ENCODE peak calls at places on chromosomes 5 and 9, in four cellular contexts. K is stomach, C is K562, S is SK-N-SH. P is an unnamed sample.

GRCh38 chr9:98158071-98158791 is 34.2 kb downstream of the CORO2A start:
- DNase-seq in S (no peak), K (peak), C (no peak), P (no peak)

GRCh38 chr5:42948961-42949347 is 91.2 kb downstream of the ANXA2R start:
- DNase-seq in S (no peak), K (no peak), C (no peak), P (no peak)

GRCh38 chr5:113084402-113085083 is 107.9 kb downstream of the DCP2 start:
- DNase-seq in C (peak), K (no peak), S (peak), P (no peak)

GRCh38 chr5:104084896-104085295 is 522.3 kb upstream of the NUDT12 start:
- DNase-seq in K (no peak), S (no peak), C (no peak), P (no peak)

GRCh38 chr5:71946631-71947030 is 160.6 kb upstream of the MAP1B start:
- DNase-seq in K (no peak), S (no peak), C (no peak), P (no peak)

GRCh38 chr5:151924564-151925395 is at the start of gene GLRA1:
- DNase-seq in K (peak), C (peak), S (peak), P (no peak)

GRCh38 chr9:127225747-127226646 is 38.6 kb upstream of the GARNL3 start:
- DNase-seq in S (no peak), K (no peak), C (no peak), P (no peak)

GRCh38 chr9:22416692-22417060 is 29.9 kb upstream of the DMRTA1 start:
- DNase-seq in S (no peak), C (no peak), K (no peak), P (no peak)

GRCh38 chr5:83312672-83313071 is 158.9 kb upstream of the VCAN start:
- DNase-seq in S (no peak), K (no peak), C (no peak), P (no peak)

GRCh38 chr9:69546265-69546664 is 125.9 kb downstream of the APBA1 start:
- DNase-seq in K (no peak), S (peak), C (peak), P (no peak)

GRCh38 chr5:61020415-61020814 is 75.4 kb downstream of the NDUFAF2 start:
- DNase-seq in S (no peak), K (no peak), C (peak), P (no peak)

GRCh38 chr9:4262735-4263141 is 37.1 kb downstream of the GLIS3 start:
- DNase-seq in S (no peak), C (no peak), K (no peak), P (no peak)

GRCh38 chr9:83955985-83956287 is 24.1 kb downstream of the HNRNPK start:
- DNase-seq in C (peak), K (no peak), S (no peak), P (no peak)

GRCh38 chr5:59921816-59922215 is 28.3 kb upstream of the PDE4D start:
- DNase-seq in C (no peak), S (no peak), K (no peak), P (no peak)

GRCh38 chr5:84885479-84886258 is 501.0 kb upstream of the EDIL3 start:
- DNase-seq in K (no peak), C (no peak), S (no peak), P (no peak)

GRCh38 chr5:10642367-10642766 is 78.5 kb downstream of the ANKRD33B start:
- DNase-seq in C (no peak), S (no peak), K (no peak), P (no peak)

GRCh38 chr5:139683295-139684271 is 35.4 kb downstream of the CXXC5 start:
- DNase-seq in K (no peak), C (no peak), S (no peak), P (no peak)

GRCh38 chr5:77208507-77209163 is 1.8 kb upstream of the PDE8B start:
- DNase-seq in C (no peak), S (no peak), K (peak), P (no peak)

GRCh38 chr5:139747583-139748504 is 47.8 kb upstream of the PSD2 start:
- DNase-seq in C (peak), S (peak), K (peak), P (no peak)

GRCh38 chr9:83304686-83305085 is 233.5 kb downstream of the FRMD3 start:
- DNase-seq in K (peak), S (peak), C (no peak), P (peak)

GRCh38 chr9:101028346-101029299 is at the start of gene PLPPR1:
- DNase-seq in S (peak), K (peak), C (no peak), P (no peak)

GRCh38 chr9:21653091-21653490 is 149.3 kb upstream of the MTAP start:
- DNase-seq in S (no peak), C (no peak), K (no peak), P (no peak)

GRCh38 chr5:76626738-76627137 is 3.5 kb upstream of the F2RL2 start:
- DNase-seq in C (no peak), S (no peak), K (no peak), P (no peak)

GRCh38 chr9:14827805-14828204 is 82.4 kb downstream of the FREM1 start:
- DNase-seq in K (no peak), S (no peak), C (no peak), P (no peak)

GRCh38 chr5:146042628-146043279 is 62.6 kb downstream of the PLAC8L1 start:
- DNase-seq in K (no peak), C (peak), S (no peak), P (no peak)

GRCh38 chr9:130893250-130894101 is 3.1 kb downstream of the QRFP start:
- DNase-seq in K (peak), S (peak), C (peak), P (no peak)

GRCh38 chr9:112487799-112488345 is 1.2 kb downstream of the KIAA1958 start:
- DNase-seq in C (peak), K (no peak), S (peak), P (no peak)

GRCh38 chr5:89105171-89105695 is 222.2 kb upstream of the MEF2C start:
- DNase-seq in K (no peak), S (no peak), C (no peak), P (no peak)

GRCh38 chr5:26763151-26763550 is 275.2 kb downstream of the CDH9 start:
- DNase-seq in S (no peak), K (no peak), C (no peak), P (no peak)

GRCh38 chr5:173323121-173323798 is 5.0 kb downstream of the STC2 start:
- DNase-seq in K (no peak), S (no peak), C (no peak), P (peak)

GRCh38 chr5:298737-299125 is 22.8 kb upstream of the AHRR start:
- DNase-seq in S (no peak), K (no peak), C (no peak), P (no peak)

GRCh38 chr9:3733039-3733408 is 207.2 kb upstream of the RFX3 start:
- DNase-seq in C (no peak), S (peak), K (no peak), P (no peak)

GRCh38 chr9:127991017-127991756 is 10.4 kb upstream of the EEIG1 start:
- DNase-seq in C (no peak), S (no peak), K (peak), P (no peak)

GRCh38 chr5:143618146-143618545 is 193.8 kb upstream of the HMHB1 start:
- DNase-seq in S (no peak), C (no peak), K (no peak), P (no peak)

GRCh38 chr9:133073264-133074000 is 11.7 kb downstream of the CEL start:
- DNase-seq in K (no peak), S (no peak), C (no peak), P (no peak)

GRCh38 chr5:116947691-116948528 is 373.3 kb upstream of the SEMA6A start:
- DNase-seq in S (peak), K (peak), C (peak), P (no peak)

GRCh38 chr9:79574716-79575242 is 3.0 kb downstream of the TLE4 start:
- DNase-seq in C (no peak), S (no peak), K (no peak), P (no peak)
- H3K4me3 ChIP-seq in C (no peak), S (peak), K (peak), P (peak)

GRCh38 chr9:125200216-125201047 is at the start of gene RABEPK:
- DNase-seq in K (peak), C (peak), S (peak), P (peak)
- TF ChIP-seq EP300 in K (no peak), C (no peak), S (no peak), P (no peak)

GRCh38 chr5:135030691-135031145 is 3.3 kb downstream of the PITX1 start:
- DNase-seq in K (no peak), S (no peak), C (no peak), P (no peak)

GRCh38 chr5:135028791-135029467 is 5.1 kb downstream of the PITX1 start:
- DNase-seq in C (no peak), K (no peak), S (peak), P (no peak)

GRCh38 chr5:135031146-135031812 is 2.7 kb downstream of the PITX1 start:
- DNase-seq in C (no peak), K (no peak), S (peak), P (no peak)

GRCh38 chr5:135029468-135030122 is 4.4 kb downstream of the PITX1 start:
- DNase-seq in C (no peak), S (no peak), K (no peak), P (no peak)

GRCh38 chr5:135030123-135030517 is 3.9 kb downstream of the PITX1 start:
- DNase-seq in C (no peak), K (no peak), S (no peak), P (no peak)
- H3K4me3 ChIP-seq in C (no peak), K (peak), S (no peak), P (peak)

GRCh38 chr9:76371901-76372300 is 22.3 kb downstream of the RFK start:
- DNase-seq in K (no peak), S (no peak), C (no peak), P (no peak)
- TF ChIP-seq EP300 in K (no peak), S (no peak), C (no peak), P (no peak)

GRCh38 chr5:122907238-122907637 is 61.8 kb downstream of the SNX24 start:
- DNase-seq in S (no peak), K (no peak), C (no peak), P (no peak)
- H3K4me3 ChIP-seq in S (no peak), K (no peak), C (no peak), P (no peak)

GRCh38 chr9:110029422-110029814 is 178.5 kb downstream of the C9orf152 start:
- DNase-seq in S (no peak), C (no peak), K (no peak), P (no peak)

GRCh38 chr9:110029815-110030480 is 178.0 kb downstream of the C9orf152 start:
- DNase-seq in C (no peak), K (no peak), S (no peak), P (no peak)

GRCh38 chr9:110028281-110029075 is 179.5 kb downstream of the C9orf152 start:
- DNase-seq in C (no peak), S (no peak), K (no peak), P (no peak)

GRCh38 chr9:110025551-110026170 is 182.3 kb downstream of the C9orf152 start:
- DNase-seq in S (no peak), C (no peak), K (no peak), P (no peak)

DNA sequence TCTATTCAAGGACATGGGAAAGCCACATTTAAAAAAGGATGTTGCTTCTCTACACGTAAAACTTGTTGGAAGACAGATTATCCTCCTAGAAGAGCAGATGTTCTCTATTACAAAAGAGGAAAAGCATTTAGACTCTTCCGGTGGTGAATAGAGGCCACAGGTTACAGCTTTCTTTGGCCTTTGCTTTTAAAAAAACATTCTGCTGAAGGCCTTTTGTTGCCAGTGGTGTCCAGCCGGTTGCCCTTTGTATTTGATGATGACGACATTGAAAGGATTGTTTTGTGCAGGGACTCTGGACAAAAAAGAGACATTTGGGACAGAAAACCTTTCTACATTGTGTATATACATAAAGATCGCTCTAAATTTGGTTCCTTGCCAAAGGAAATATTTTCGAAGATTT is 180.3 kb downstream of the C9orf152 start:
- DNase-seq in S (no peak), K (no peak), C (no peak), P (no peak)
- TF ChIP-seq EP300 in S (no peak), K (no peak), C (no peak), P (no peak)

DNA sequence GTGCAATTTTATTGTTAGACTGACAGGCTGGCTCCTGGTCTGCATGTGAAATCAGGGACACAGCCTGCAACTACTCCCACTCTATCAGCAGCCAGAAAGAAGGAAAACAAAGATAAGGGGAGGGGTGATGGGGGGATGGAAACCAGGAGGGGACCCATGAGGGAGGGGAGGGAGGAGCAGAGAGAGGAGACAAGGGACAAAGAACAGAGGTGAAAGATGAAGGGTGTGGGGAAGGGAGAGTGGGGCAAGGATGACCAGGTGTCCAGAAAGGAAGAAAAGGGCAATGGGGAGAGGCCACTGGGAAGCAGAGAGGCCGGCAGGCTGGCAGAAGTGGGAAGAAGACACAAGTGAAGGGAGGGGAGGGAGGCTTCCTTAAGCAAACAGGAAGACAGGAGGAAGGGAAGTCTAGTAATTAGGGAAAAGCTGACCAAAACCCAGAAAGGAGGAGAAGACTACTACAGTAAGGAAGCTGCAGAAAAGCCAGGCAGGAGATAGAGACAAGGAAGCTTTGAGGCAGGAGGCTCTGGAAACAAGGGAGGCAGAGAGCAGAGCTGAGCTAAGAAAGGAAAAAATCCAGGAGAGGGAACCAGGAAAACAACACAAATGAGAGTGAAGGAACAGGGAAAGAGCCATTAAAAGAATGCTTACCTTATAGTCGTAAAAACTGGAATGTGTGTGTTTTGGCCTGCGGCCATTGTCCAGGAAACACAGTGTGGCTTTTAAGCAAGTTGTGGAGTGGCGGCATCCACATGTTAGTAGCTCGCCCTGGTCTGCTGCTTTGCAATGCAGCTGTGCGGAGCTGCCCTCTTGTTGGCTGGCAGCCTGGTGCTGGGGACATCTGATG is 316.9 kb upstream of the CLINT1 start:
- DNase-seq in C (no peak), K (peak), S (peak), P (no peak)
- H3K4me3 ChIP-seq in C (no peak), K (no peak), S (no peak), P (no peak)

GRCh38 chr5:91379602-91380490 is 3.3 kb downstream of the ARRDC3 start:
- DNase-seq in C (peak), K (peak), S (peak), P (peak)
- TF ChIP-seq EP300 in C (peak), K (no peak), S (peak), P (no peak)

DNA sequence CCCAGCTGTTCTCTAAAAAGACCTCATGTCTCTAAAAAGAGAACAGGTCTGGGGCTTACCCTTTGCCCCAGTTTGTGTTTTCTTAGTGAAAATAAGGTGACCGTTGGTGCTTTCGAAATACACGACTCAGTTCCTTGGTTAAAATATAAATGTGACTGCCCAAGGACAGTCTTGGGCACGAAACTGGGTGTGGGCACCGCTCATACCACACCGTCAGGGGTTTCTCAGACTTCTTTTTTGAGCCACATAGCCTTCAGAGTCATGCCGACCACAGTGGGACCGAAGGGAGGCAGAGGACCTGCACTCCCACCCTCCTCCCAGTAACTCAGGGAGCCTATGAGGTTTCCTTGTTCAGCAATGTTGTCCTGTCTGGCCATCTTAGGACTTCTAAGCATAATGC is 6.5 kb downstream of the SNX18 start:
- DNase-seq in C (no peak), K (no peak), S (no peak), P (no peak)
- H3K4me3 ChIP-seq in C (no peak), K (no peak), S (no peak), P (no peak)